ENCODE peak calls at places on chromosomes 3 and 15, in five cellular contexts. M is A549, A is SK-N-SH, N is suprapubic skin, W is ovary. S is an unnamed sample.

GRCh38 chr15:60009124-60009523 is 5.0 kb downstream of the FOXB1 start:
- DNase-seq in M (no peak), A (no peak), N (no peak), W (no peak), S (no peak)

GRCh38 chr3:105951043-105951442 is 82.2 kb upstream of the CBLB start:
- DNase-seq in M (no peak), A (no peak), N (no peak), W (no peak), S (no peak)

GRCh38 chr3:78221300-78221699 is 1181.4 kb downstream of the ROBO2 start:
- DNase-seq in M (no peak), A (no peak), N (no peak), W (no peak), S (no peak)

GRCh38 chr15:51180009-51180408 is 85.3 kb upstream of the TNFAIP8L3 start:
- DNase-seq in M (no peak), A (no peak), N (no peak), W (no peak), S (no peak)

GRCh38 chr3:147298511-147298982 is 107.8 kb downstream of the ZIC4 start:
- DNase-seq in M (peak; percentile 72), A (no peak), N (no peak), W (no peak), S (no peak)

GRCh38 chr15:94610069-94610863 is 378.9 kb downstream of the MCTP2 start:
- DNase-seq in M (no peak), A (no peak), N (no peak), W (no peak), S (peak; percentile 45)

GRCh38 chr3:51686512-51687215 is 15.6 kb downstream of the TEX264 start:
- DNase-seq in M (no peak), A (no peak), N (no peak), W (no peak), S (peak; percentile 93)

GRCh38 chr3:37544869-37545352 is 316.8 kb upstream of the CTDSPL start:
- DNase-seq in M (no peak), A (peak; percentile 63), N (no peak), W (no peak), S (no peak)

GRCh38 chr3:111803123-111803593 is 55.9 kb upstream of the PHLDB2 start:
- DNase-seq in M (peak; percentile 93), A (no peak), N (peak; percentile 90), W (peak; percentile 41), S (peak; percentile 94)

GRCh38 chr3:179991104-179991503 is 45.6 kb downstream of the PEX5L start:
- DNase-seq in M (peak; percentile 74), A (no peak), N (no peak), W (no peak), S (no peak)

GRCh38 chr3:36784012-36784763 is 19.8 kb upstream of the DCLK3 start:
- DNase-seq in M (no peak), A (no peak), N (no peak), W (no peak), S (peak; percentile 37)

GRCh38 chr3:184339016-184339415 is 1.6 kb downstream of the FAM131A start:
- DNase-seq in M (no peak), A (no peak), N (no peak), W (no peak), S (no peak)

GRCh38 chr3:56862352-56863062 is 60.8 kb upstream of the ARHGEF3 start:
- DNase-seq in M (no peak), A (no peak), N (no peak), W (no peak), S (no peak)

GRCh38 chr3:43273429-43273828 is 12.9 kb upstream of the SNRK start:
- DNase-seq in M (no peak), A (no peak), N (no peak), W (no peak), S (peak; percentile 84)

GRCh38 chr3:140843656-140844055 is 98.0 kb upstream of the SLC25A36 start:
- DNase-seq in M (no peak), A (peak; percentile 39), N (no peak), W (no peak), S (no peak)

GRCh38 chr3:189597918-189598317 is 33.3 kb upstream of the TP63 start:
- DNase-seq in M (no peak), A (no peak), N (no peak), W (no peak), S (no peak)

GRCh38 chr3:11154036-11154952 is at the start of gene HRH1:
- DNase-seq in M (peak; percentile 31), A (peak; percentile 80), N (no peak), W (no peak), S (no peak)

GRCh38 chr3:84772841-84773240 is 185.9 kb upstream of the CADM2 start:
- DNase-seq in M (no peak), A (no peak), N (no peak), W (no peak), S (no peak)

GRCh38 chr3:108437439-108437838 is 73.0 kb downstream of the MYH15 start:
- DNase-seq in M (no peak), A (no peak), N (no peak), W (no peak), S (no peak)

GRCh38 chr3:149471991-149472390 is 2.5 kb upstream of the TM4SF4 start:
- DNase-seq in M (peak; percentile 37), A (no peak), N (no peak), W (no peak), S (no peak)

GRCh38 chr15:99669250-99669649 is 64.0 kb downstream of the LYSMD4 start:
- DNase-seq in M (no peak), A (no peak), N (no peak), W (no peak), S (no peak)
- TF ChIP-seq EP300 in M (no peak), A (no peak), N (no peak), W (no peak), S (no peak)

DNA sequence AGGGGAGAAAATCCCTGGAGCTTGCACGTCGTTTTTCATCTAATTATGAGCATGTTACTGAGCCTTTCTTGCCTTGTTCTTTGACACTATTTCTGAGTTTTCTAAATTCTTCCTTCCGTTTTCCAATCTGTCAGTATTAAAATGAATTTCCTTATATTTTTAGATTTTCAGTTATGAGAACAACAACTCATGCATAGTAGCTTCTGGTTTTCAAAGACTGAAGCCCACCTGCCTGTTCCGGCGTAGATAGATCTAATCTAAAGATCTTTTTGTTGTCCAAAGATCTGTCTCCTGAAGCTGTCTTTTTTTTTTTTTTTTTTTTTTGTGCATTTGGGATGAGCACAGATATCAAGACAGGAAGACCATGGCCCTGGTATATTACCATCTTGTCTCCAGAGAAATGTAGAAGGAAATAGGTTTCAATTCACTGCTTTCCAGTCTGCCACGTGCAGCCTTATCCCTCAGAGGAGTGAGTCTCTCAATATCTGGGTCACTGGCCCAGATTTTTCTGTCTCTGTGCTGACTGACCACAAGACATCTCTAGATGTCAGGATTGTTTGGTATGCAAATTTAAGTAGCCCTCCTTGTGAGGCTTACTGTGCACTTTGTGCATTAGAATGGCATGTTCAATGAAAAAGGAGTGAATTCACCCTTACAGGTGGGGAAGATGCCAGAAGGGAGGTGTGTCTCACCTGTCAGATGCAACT is 222.3 kb upstream of the TMC3 start:
- DNase-seq in M (no peak), A (no peak), N (no peak), W (no peak), S (no peak)
- H3K9me3 ChIP-seq in M (peaks cover 5% of the 10 kb centered on the region), A (peaks cover 9% of the 10 kb centered on the region), N (peaks cover 17% of the 10 kb centered on the region), W (no peaks in the 10 kb centered on the region), S (peaks cover 13% of the 10 kb centered on the region)

GRCh38 chr3:157541506-157542236 is 38.5 kb upstream of the VEPH1 start:
- DNase-seq in M (no peak), A (no peak), N (no peak), W (no peak), S (no peak)
- TF ChIP-seq EP300 in M (no peak), A (no peak), N (no peak), W (no peak), S (no peak)

GRCh38 chr3:127250032-127250431 is 37.8 kb downstream of the PRR20G start:
- DNase-seq in M (no peak), A (no peak), N (no peak), W (no peak), S (no peak)

GRCh38 chr3:127252446-127252845 is 35.4 kb downstream of the PRR20G start:
- DNase-seq in M (no peak), A (no peak), N (no peak), W (no peak), S (peak; percentile 84)

DNA sequence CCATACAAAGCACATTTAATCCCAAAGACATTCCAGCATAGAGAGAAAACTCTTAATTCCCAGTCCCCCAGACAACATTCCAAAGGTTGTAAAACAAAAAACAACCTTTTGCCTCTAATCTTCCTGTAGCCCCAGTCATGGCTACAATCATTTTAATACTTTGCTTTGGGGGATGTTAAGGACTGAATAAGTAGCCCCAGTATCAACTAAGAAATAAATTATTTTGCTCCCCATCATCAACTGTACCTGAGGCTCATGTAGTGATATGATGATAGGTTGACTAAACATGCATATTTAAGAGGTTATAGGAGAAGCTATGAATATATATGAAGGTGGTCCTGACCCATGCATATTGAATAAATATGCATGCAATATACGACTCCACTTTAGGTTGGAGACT is 40.6 kb downstream of the PRR20G start:
- DNase-seq in M (no peak), A (no peak), N (no peak), W (no peak), S (no peak)
- H3K9me3 ChIP-seq in M (peaks cover 4% of the 10 kb centered on the region), A (peaks cover 12% of the 10 kb centered on the region), N (peaks cover 30% of the 10 kb centered on the region), W (no peaks in the 10 kb centered on the region), S (no peaks in the 10 kb centered on the region)

GRCh38 chr3:65647369-65647768 is 391.3 kb downstream of the MAGI1 start:
- DNase-seq in M (no peak), A (no peak), N (no peak), W (no peak), S (no peak)
- TF ChIP-seq EP300 in M (no peak), A (no peak), N (no peak), W (no peak), S (no peak)

GRCh38 chr3:178930116-178930515 is 141.5 kb downstream of the ZMAT3 start:
- DNase-seq in M (no peak), A (no peak), N (no peak), W (no peak), S (no peak)
- H3K9me3 ChIP-seq in M (no peaks in the 10 kb centered on the region), A (no peaks in the 10 kb centered on the region), N (peaks cover 21% of the 10 kb centered on the region), W (no peaks in the 10 kb centered on the region), S (peaks cover 54% of the 10 kb centered on the region)

GRCh38 chr3:152447509-152447908 is 178.8 kb downstream of the MBNL1 start:
- DNase-seq in M (no peak), A (no peak), N (no peak), W (no peak), S (no peak)

GRCh38 chr3:152444029-152444641 is 175.4 kb downstream of the MBNL1 start:
- DNase-seq in M (peak; percentile 73), A (peak; percentile 27), N (no peak), W (no peak), S (no peak)

GRCh38 chr3:152443212-152444023 is 174.7 kb downstream of the MBNL1 start:
- DNase-seq in M (peak; percentile 16), A (no peak), N (no peak), W (no peak), S (no peak)

GRCh38 chr3:152446495-152446894 is 177.8 kb downstream of the MBNL1 start:
- DNase-seq in M (no peak), A (no peak), N (no peak), W (no peak), S (no peak)

GRCh38 chr3:152445227-152445626 is 176.5 kb downstream of the MBNL1 start:
- DNase-seq in M (peak; percentile 12), A (no peak), N (no peak), W (no peak), S (no peak)
- TF ChIP-seq EP300 in M (no peak), A (no peak), N (no peak), W (no peak), S (no peak)

GRCh38 chr15:25054329-25054728 is 99.5 kb downstream of the SNRPN start:
- DNase-seq in M (no peak), A (no peak), N (no peak), W (no peak), S (no peak)
- H3K9me3 ChIP-seq in M (peaks cover 68% of the 10 kb centered on the region), A (peaks cover 11% of the 10 kb centered on the region), N (peaks cover 98% of the 10 kb centered on the region), W (peaks cover 56% of the 10 kb centered on the region), S (peaks cover 100% of the 10 kb centered on the region)

S was measured in esophagus muscularis mucosa.